ENCODE peak calls at places on chromosomes 6 and 20, in nine cellular contexts. G is IMR-90, H is astrocyte, Q is PC-9, W is K562, U is mesendoderm, K is PC-3, I is A549, Y is H9. T is an unnamed sample.

GRCh38 chr20:44526129-44526528 is 4.3 kb upstream of the SERINC3 start:
- DNase-seq in G (peak; percentile 52), H (peak; percentile 67), Q (peak; percentile 68), W (no peak), U (peak; percentile 93), K (peak; percentile 67), I (no peak), Y (peak; percentile 60), T (peak; percentile 32)

GRCh38 chr6:153038378-153038777 is 35.9 kb upstream of the MTRF1L start:
- DNase-seq in G (peak; percentile 84), H (peak; percentile 40), Q (no peak), W (no peak), U (no peak), K (peak; percentile 74), I (no peak), Y (no peak), T (no peak)

GRCh38 chr6:129215916-129216525 is 333.1 kb downstream of the LAMA2 start:
- DNase-seq in G (no peak), H (no peak), Q (no peak), W (no peak), U (no peak), K (no peak), I (no peak), Y (no peak), T (peak; percentile 42)

GRCh38 chr6:122651604-122652003 is 41.4 kb downstream of the PKIB start:
- DNase-seq in G (peak; percentile 59), H (peak; percentile 93), Q (peak; percentile 88), W (no peak), U (no peak), K (peak; percentile 75), I (no peak), Y (no peak), T (peak; percentile 84)

GRCh38 chr20:571754-572331 is 28.3 kb upstream of the CSNK2A1 start:
- DNase-seq in G (no peak), H (peak; percentile 8), Q (no peak), W (peak; percentile 57), U (peak; percentile 85), K (peak; percentile 16), I (no peak), Y (peak; percentile 61), T (peak; percentile 19)

GRCh38 chr20:32636278-32636677 is 37.5 kb downstream of the C20orf203 start:
- DNase-seq in G (peak; percentile 44), H (peak; percentile 38), Q (no peak), W (no peak), U (no peak), K (no peak), I (no peak), Y (no peak), T (no peak)

GRCh38 chr6:84082693-84083265 is 49.2 kb downstream of the MRAP2 start:
- DNase-seq in G (no peak), H (no peak), Q (no peak), W (no peak), U (peak; percentile 67), K (no peak), I (no peak), Y (no peak), T (no peak)

GRCh38 chr6:52420668-52421358 is 671 bp downstream of the EFHC1 start:
- DNase-seq in G (peak; percentile 33), H (peak; percentile 30), Q (no peak), W (peak; percentile 17), U (peak; percentile 79), K (peak; percentile 66), I (no peak), Y (peak; percentile 64), T (peak; percentile 50)

GRCh38 chr6:28922004-28922840 is 1.6 kb downstream of the TRIM27 start:
- DNase-seq in G (peak; percentile 57), H (peak; percentile 47), Q (peak; percentile 93), W (peak; percentile 70), U (peak; percentile 68), K (peak; percentile 92), I (peak; percentile 62), Y (no peak), T (peak; percentile 25)

GRCh38 chr6:120103616-120104015 is 754.1 kb upstream of the MAN1A1 start:
- DNase-seq in G (no peak), H (no peak), Q (no peak), W (no peak), U (no peak), K (no peak), I (no peak), Y (no peak), T (no peak)

GRCh38 chr6:44035621-44036020 is 91.6 kb downstream of the MRPL14 start:
- DNase-seq in G (peak; percentile 40), H (no peak), Q (peak; percentile 43), W (no peak), U (no peak), K (no peak), I (no peak), Y (no peak), T (peak; percentile 13)

GRCh38 chr20:59006864-59007757 is at the start of gene CTSZ:
- DNase-seq in G (no peak), H (no peak), Q (no peak), W (peak; percentile 95), U (peak; percentile 68), K (peak; percentile 54), I (peak; percentile 74), Y (peak; percentile 67), T (peak; percentile 63)

GRCh38 chr6:69155467-69155866 is 520.4 kb downstream of the ADGRB3 start:
- DNase-seq in G (no peak), H (no peak), Q (no peak), W (no peak), U (no peak), K (no peak), I (no peak), Y (no peak), T (no peak)

GRCh38 chr6:54801669-54802068 is 44.9 kb upstream of the FAM83B start:
- DNase-seq in G (peak; percentile 93), H (peak; percentile 86), Q (peak; percentile 82), W (no peak), U (peak; percentile 47), K (peak; percentile 80), I (no peak), Y (no peak), T (peak; percentile 45)

DNA sequence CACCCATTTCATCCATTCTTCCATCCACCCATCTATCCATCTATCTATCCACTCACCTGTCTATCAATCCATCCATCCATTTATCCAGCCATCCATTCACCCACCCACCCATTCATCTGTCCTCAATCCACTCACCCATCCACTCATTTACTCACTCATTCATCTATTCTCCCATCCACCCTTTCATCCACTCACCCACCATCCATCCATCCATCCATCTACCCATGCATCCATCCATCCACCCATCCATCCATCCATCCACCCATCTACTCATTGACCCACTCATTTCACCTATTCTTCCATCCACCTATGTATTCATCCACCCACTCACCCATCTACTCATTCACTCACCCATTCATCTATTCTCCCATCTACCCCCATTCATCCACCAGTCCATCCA is 24.2 kb upstream of the PTGIS start:
- DNase-seq in G (no peak), H (no peak), Q (no peak), W (no peak), U (no peak), K (no peak), I (no peak), Y (no peak), T (no peak)
- H3K4me2 ChIP-seq in G (no peak overlapping the region), H (no peak overlapping the region), Q (peak overlapping the region; percentile 81), W (no peak overlapping the region), U (no peak overlapping the region), K (no peak overlapping the region), I (no peak overlapping the region), Y (no peak overlapping the region), T (no peak overlapping the region)

DNA sequence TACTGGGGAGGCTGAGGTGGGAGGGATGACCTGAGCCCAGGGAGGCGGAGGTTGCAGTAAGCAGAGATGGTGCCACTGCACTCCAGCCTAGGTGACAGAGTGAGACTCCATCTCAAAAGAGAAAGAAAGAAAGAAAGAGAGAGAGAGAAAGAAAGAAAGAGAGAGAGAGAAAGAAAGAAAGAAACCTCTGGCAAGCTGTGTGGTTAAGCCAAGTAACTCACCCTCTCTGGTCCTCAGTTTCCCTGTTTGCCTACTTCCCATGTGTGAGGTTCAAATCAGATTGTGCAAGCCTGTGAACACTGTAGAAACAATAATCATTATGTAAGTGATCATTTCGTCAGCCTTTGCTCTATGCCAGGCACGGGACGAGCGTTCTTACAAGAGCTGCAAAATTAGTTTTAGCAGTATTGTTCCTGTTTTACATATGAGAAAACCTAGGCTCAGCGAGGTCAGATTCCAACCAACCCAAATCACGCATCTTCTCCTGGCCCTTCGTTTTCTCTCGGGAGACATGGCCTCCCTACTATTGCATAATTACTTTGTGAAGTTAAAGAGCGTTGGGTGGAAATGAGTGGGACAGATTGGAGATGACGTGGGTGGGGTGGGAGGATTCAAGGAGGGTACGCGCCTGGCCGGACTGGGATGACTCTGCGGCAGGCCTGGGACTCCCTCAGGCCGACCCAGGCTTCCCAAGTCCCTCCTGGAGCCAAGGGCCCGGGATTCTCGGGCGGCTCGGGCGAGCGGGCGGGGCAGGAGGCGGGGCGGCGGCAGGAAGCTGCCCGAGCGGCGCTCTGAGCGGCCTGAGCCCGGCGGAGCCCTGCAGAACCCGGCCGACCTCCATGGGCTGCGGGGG is at the start of gene SNX21:
- DNase-seq in G (peak; percentile 94), H (peak; percentile 92), Q (peak; percentile 60), W (peak; percentile 57), U (peak; percentile 88), K (peak; percentile 82), I (peak; percentile 71), Y (peak; percentile 89), T (peak; percentile 76)
- H3K4me2 ChIP-seq in G (peak within 1 kb of the TSS; percentile 98), H (peak within 1 kb of the TSS; percentile 91), Q (peak within 1 kb of the TSS; percentile 75), W (peak within 1 kb of the TSS; percentile 68), U (peak within 1 kb of the TSS; percentile 64), K (peak within 1 kb of the TSS; percentile 91), I (peak within 1 kb of the TSS; percentile 81), Y (peak within 1 kb of the TSS; percentile 80), T (peak within 1 kb of the TSS; percentile 90)

DNA sequence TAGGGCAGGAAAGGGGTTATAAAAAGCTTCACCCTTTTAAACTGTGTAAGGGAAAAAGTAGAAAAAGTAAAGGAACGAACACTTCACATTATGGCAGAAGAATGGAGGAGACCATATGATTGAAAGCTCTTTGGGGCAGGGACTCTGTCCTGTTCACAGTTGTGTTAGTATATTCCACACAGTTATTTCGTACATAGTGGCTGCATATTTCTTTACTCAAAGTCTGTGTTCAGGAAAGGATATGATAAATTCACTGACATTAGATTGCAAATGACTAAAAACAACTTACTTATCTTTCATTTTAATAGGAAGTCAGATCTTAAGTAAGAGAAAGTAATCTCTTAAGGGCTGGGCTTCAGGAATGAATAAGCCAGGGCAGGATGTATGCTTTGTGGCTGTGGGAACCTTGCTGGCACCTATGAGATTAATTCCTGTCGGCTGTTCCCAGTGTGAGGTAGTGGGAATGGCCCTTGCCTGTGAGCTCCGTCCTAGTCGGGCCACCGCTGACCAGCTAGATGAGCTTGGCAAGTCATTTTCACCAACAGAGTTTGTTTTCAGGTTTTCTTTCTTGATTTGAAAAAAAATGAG is 11.2 kb downstream of the PPP1R14C start:
- DNase-seq in G (no peak), H (peak; percentile 63), Q (no peak), W (no peak), U (no peak), K (peak; percentile 11), I (no peak), Y (no peak), T (no peak)
- H3K4me2 ChIP-seq in G (no peak overlapping the region), H (no peak overlapping the region), Q (no peak overlapping the region), W (peak overlapping the region; percentile 40), U (no peak overlapping the region), K (no peak overlapping the region), I (no peak overlapping the region), Y (no peak overlapping the region), T (no peak overlapping the region)

DNA sequence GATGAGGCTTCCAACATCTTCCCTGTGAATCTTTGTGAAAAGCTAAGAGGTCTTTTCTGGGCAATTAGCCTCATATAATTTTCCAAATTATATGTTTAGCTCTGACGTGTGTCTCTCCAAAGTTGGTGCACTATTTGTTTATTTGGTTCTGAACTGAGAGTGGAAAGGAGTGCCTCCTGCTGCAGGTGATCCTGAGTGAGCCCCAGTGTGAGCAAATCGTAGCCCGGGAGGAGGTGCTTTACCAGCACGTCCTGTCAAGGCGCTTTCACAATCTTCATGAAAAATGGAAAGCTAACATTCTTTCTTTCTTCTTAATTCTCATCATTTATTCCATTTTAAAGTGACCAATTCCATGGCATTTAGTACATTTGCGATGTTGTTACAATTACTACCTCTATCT is 231.9 kb downstream of the BMP2 start:
- DNase-seq in G (no peak), H (no peak), Q (no peak), W (no peak), U (no peak), K (no peak), I (no peak), Y (no peak), T (no peak)
- H3K4me2 ChIP-seq in G (no peak overlapping the region), H (no peak overlapping the region), Q (no peak overlapping the region), W (no peak overlapping the region), U (no peak overlapping the region), K (no peak overlapping the region), I (no peak overlapping the region), Y (no peak overlapping the region), T (no peak overlapping the region)